ENCODE peak calls at places on chromosomes 4 and X, in four cellular contexts. I is HepG2, J is A549, R is GM12878. S is an unnamed sample.

GRCh38 chr4:89111833-89112563 is 665 bp downstream of the TIGD2 start:
- DNase-seq in I (peak), J (peak), R (no peak), S (peak)

GRCh38 chr4:100284302-100284701 is 94.0 kb upstream of the DDIT4L start:
- DNase-seq in I (no peak), J (no peak), R (no peak), S (no peak)

GRCh38 chr4:8912089-8912455 is 40.4 kb upstream of the HMX1 start:
- DNase-seq in I (no peak), J (no peak), R (no peak), S (no peak)

GRCh38 chrX:103607385-103608304 is at the start of gene TCEAL3:
- DNase-seq in I (no peak), J (no peak), R (no peak), S (peak)

GRCh38 chrX:148517191-148517590 is 16.8 kb downstream of the AFF2 start:
- DNase-seq in I (no peak), J (no peak), R (no peak), S (no peak)

GRCh38 chr4:157957905-157958304 is 214.9 kb downstream of the GASK1B start:
- DNase-seq in I (no peak), J (no peak), R (no peak), S (no peak)

GRCh38 chrX:14496674-14497073 is 32.7 kb upstream of the GLRA2 start:
- DNase-seq in I (no peak), J (no peak), R (no peak), S (no peak)

GRCh38 chr4:158671665-158671914 is at the start of gene C4orf46:
- DNase-seq in I (no peak), J (no peak), R (no peak), S (no peak)

GRCh38 chr4:135775909-135776308 is 1574.3 kb upstream of the PABPC4L start:
- DNase-seq in I (no peak), J (no peak), R (no peak), S (no peak)

GRCh38 chr4:76197001-76197743 is 16.5 kb downstream of the SCARB2 start:
- DNase-seq in I (no peak), J (no peak), R (no peak), S (no peak)

GRCh38 chrX:107861056-107861455 is 35.4 kb downstream of the MID2 start:
- DNase-seq in I (no peak), J (peak), R (no peak), S (no peak)

GRCh38 chr4:53962516-53963225 is 101.7 kb downstream of the CHIC2 start:
- DNase-seq in I (no peak), J (no peak), R (no peak), S (peak)

GRCh38 chr4:121690001-121690400 is 6.8 kb downstream of the ANXA5 start:
- DNase-seq in I (no peak), J (no peak), R (no peak), S (no peak)

GRCh38 chrX:15619053-15619772 is 18.5 kb upstream of the ACE2 start:
- DNase-seq in I (no peak), J (peak), R (no peak), S (no peak)

GRCh38 chr4:182212211-182212761 is 30.9 kb upstream of the TENM3 start:
- DNase-seq in I (no peak), J (no peak), R (no peak), S (peak)

DNA sequence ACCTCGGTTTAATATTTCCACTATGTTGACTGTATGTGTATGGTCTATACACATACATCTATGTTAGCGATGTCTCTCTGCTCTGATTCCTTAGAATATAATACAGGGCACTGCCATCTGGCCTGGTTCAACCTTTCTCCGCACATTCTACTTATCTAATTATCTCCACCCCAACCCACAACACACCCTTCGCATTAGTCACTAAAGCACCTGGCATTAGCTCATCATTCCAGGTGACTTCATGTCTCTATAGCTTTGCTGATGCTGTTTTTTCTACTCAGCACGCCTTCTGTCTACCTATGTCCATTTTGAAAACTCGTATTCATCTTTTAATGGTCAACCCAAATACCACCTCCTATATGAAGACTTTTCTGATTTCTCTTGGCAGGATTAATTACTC is 425.2 kb upstream of the RASGEF1B start:
- DNase-seq in I (no peak), J (no peak), R (no peak), S (no peak)
- TF ChIP-seq PBX3 in I (no peak), J (no peak), R (no peak), S (no peak)

DNA sequence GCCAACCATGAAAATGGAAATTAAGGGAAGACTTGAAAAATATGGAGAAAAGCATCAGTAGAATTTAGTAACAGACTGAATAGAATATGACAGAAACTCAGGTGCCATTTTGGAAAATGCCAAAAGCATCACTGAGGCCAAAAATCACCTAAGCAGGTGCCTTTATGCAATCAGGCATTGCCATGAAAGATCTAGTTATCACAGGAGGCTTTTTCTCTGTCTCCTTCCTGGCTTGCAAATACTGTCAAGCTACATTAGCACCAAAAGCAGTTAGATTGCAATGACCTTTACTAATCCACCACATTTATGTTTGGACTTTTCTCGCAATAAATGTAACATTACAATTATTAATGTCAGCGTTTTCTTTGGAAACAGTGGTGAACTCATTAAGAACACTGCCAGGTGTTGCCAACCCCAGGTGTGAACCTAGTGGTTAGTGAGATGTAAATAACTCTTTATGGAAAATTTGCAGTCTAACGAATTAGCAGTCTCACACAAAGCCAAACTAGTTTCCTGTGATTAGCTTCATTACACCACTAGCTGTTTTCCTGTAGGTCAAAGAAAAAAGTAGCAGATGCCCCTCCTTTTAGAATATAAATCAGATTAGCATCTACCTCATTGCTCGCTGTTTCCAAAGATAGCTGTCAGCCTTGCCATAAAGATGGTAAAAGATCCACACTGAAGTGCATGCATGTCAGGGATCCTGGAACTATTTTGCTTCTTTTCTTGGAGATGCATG is 1568.4 kb upstream of the TENM3 start:
- DNase-seq in I (no peak), J (no peak), R (no peak), S (no peak)
- TF ChIP-seq PBX3 in I (no peak), J (no peak), R (no peak), S (no peak)

DNA sequence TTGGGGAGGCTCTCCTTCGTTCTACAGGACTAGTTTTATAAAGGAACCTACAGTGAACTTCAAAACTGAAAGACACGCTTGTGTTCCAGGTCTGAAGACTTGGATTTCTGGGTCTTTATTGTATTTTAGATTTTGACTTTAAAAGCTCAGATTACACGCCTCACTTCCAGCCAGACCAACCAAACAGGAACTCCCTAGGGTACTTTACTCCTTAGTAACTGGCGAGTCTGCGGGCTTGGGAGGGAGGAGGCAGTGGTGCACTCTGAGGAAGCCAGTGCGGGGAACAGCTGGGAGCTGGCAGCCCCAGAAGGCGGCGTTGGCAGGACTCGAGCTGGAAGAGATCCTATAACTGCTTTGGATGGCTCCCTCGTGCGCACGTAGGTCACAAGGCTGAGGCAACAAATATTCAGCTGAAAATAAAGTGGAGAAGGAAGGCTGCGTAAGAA is 388 bp upstream of the PHKA1 start:
- DNase-seq in I (peak), J (peak), R (no peak), S (peak)
- TF ChIP-seq PBX3 in I (no peak), J (no peak), R (no peak), S (no peak)

GRCh38 chr4:19193274-19193962 is 1058.3 kb upstream of the SLIT2 start:
- DNase-seq in I (no peak), J (no peak), R (no peak), S (no peak)

GRCh38 chr4:19194672-19195071 is 1057.0 kb upstream of the SLIT2 start:
- DNase-seq in I (no peak), J (no peak), R (no peak), S (no peak)

DNA sequence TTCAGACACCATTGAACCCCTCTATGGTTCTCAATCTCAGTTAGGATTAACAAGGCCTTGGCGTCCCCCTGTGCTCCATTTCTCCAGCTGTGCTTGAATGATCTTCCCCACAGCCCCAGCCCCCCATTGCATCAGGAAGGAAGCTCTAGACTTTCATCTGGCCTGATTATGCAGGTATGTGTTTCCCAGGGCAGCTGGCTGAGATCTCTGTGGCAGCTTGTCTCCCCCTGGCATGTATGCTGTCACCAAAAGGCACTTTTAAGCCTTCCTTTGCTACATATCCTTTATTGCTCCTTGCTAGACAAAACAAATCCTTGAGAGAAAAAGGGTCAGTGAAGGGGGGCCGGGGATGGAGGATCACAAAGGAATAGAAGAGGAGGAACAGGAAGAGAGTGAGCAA is 1056.0 kb upstream of the SLIT2 start:
- DNase-seq in I (no peak), J (no peak), R (no peak), S (no peak)
- TF ChIP-seq PBX3 in I (no peak), J (no peak), R (no peak), S (no peak)